ENCODE peak calls at places on chromosome 7, in seven cellular contexts. One of them, this sample, is unnamed.

GRCh38 chr7:80940539-80941205 is 21.8 kb upstream of the SEMA3C start:
- DNase-seq in RWPE1: peak; percentile 52
- DNase-seq in psoas muscle: no peak
- DNase-seq in PC-3: peak; percentile 88
- DNase-seq in WERI-Rb-1: no peak
- DNase-seq in A673: no peak
- DNase-seq in AG04449: no peak
- DNase-seq in this sample: peak; percentile 66

GRCh38 chr7:151366872-151367207 is 25.2 kb downstream of the NUB1 start:
- DNase-seq in psoas muscle: no peak
- DNase-seq in WERI-Rb-1: no peak
- DNase-seq in PC-3: no peak
- DNase-seq in RWPE1: no peak
- DNase-seq in A673: no peak
- DNase-seq in AG04449: no peak
- DNase-seq in this sample: no peak

GRCh38 chr7:85833071-85833470 is 646.2 kb upstream of the SEMA3D start:
- DNase-seq in AG04449: peak; percentile 31
- DNase-seq in psoas muscle: no peak
- DNase-seq in A673: no peak
- DNase-seq in RWPE1: no peak
- DNase-seq in WERI-Rb-1: no peak
- DNase-seq in PC-3: no peak
- DNase-seq in this sample: no peak

GRCh38 chr7:91436655-91437054 is 172.4 kb downstream of the FZD1 start:
- DNase-seq in RWPE1: no peak
- DNase-seq in psoas muscle: no peak
- DNase-seq in AG04449: no peak
- DNase-seq in A673: no peak
- DNase-seq in PC-3: no peak
- DNase-seq in WERI-Rb-1: peak; percentile 86
- DNase-seq in this sample: peak; percentile 8

GRCh38 chr7:106260136-106260561 is 24.6 kb downstream of the NAMPT start:
- DNase-seq in AG04449: no peak
- DNase-seq in PC-3: no peak
- DNase-seq in A673: no peak
- DNase-seq in WERI-Rb-1: no peak
- DNase-seq in psoas muscle: no peak
- DNase-seq in RWPE1: no peak
- DNase-seq in this sample: no peak

GRCh38 chr7:106326594-106327537 is 42.1 kb upstream of the NAMPT start:
- DNase-seq in WERI-Rb-1: no peak
- DNase-seq in A673: no peak
- DNase-seq in PC-3: no peak
- DNase-seq in psoas muscle: no peak
- DNase-seq in RWPE1: no peak
- DNase-seq in AG04449: no peak
- DNase-seq in this sample: no peak

GRCh38 chr7:135334830-135335543 is 101.3 kb downstream of the STRA8 start:
- DNase-seq in psoas muscle: no peak
- DNase-seq in AG04449: no peak
- DNase-seq in RWPE1: no peak
- DNase-seq in A673: no peak
- DNase-seq in WERI-Rb-1: peak; percentile 33
- DNase-seq in PC-3: no peak
- DNase-seq in this sample: peak; percentile 14

GRCh38 chr7:64463636-64464375 is 99.1 kb downstream of the ZNF680 start:
- DNase-seq in A673: peak; percentile 1
- DNase-seq in PC-3: peak; percentile 2
- DNase-seq in WERI-Rb-1: no peak
- DNase-seq in psoas muscle: peak; percentile 70
- DNase-seq in AG04449: no peak
- DNase-seq in RWPE1: no peak
- DNase-seq in this sample: no peak

GRCh38 chr7:5450549-5451327 is 27.1 kb upstream of the TNRC18 start:
- DNase-seq in RWPE1: peak; percentile 36
- DNase-seq in A673: peak; percentile 66
- DNase-seq in PC-3: peak; percentile 32
- DNase-seq in AG04449: no peak
- DNase-seq in WERI-Rb-1: peak; percentile 66
- DNase-seq in psoas muscle: peak; percentile 72
- DNase-seq in this sample: peak; percentile 46

GRCh38 chr7:20793258-20793657 is 6.6 kb upstream of the SP8 start:
- DNase-seq in RWPE1: no peak
- DNase-seq in psoas muscle: no peak
- DNase-seq in WERI-Rb-1: peak; percentile 35
- DNase-seq in A673: no peak
- DNase-seq in AG04449: no peak
- DNase-seq in PC-3: no peak
- DNase-seq in this sample: no peak

GRCh38 chr7:67890316-67890715 is 893.7 kb downstream of the TYW1 start:
- DNase-seq in A673: no peak
- DNase-seq in AG04449: no peak
- DNase-seq in PC-3: no peak
- DNase-seq in psoas muscle: no peak
- DNase-seq in RWPE1: no peak
- DNase-seq in WERI-Rb-1: no peak
- DNase-seq in this sample: no peak

GRCh38 chr7:75739796-75740672 is 1.3 kb upstream of the HIP1 start:
- DNase-seq in RWPE1: no peak
- DNase-seq in psoas muscle: no peak
- DNase-seq in AG04449: no peak
- DNase-seq in WERI-Rb-1: no peak
- DNase-seq in PC-3: peak; percentile 49
- DNase-seq in A673: no peak
- DNase-seq in this sample: no peak

GRCh38 chr7:75596727-75597614 is 104.9 kb downstream of the SPDYE5 start:
- DNase-seq in WERI-Rb-1: no peak
- DNase-seq in A673: no peak
- DNase-seq in psoas muscle: no peak
- DNase-seq in RWPE1: peak; percentile 38
- DNase-seq in PC-3: peak; percentile 75
- DNase-seq in AG04449: no peak
- DNase-seq in this sample: no peak

GRCh38 chr7:47225387-47226170 is 356.3 kb downstream of the TNS3 start:
- DNase-seq in RWPE1: no peak
- DNase-seq in PC-3: no peak
- DNase-seq in A673: no peak
- DNase-seq in AG04449: no peak
- DNase-seq in psoas muscle: no peak
- DNase-seq in WERI-Rb-1: no peak
- DNase-seq in this sample: peak; percentile 20

GRCh38 chr7:3333861-3334260 is 32.8 kb downstream of the SDK1 start:
- DNase-seq in PC-3: no peak
- DNase-seq in A673: no peak
- DNase-seq in RWPE1: no peak
- DNase-seq in psoas muscle: no peak
- DNase-seq in WERI-Rb-1: no peak
- DNase-seq in AG04449: no peak
- DNase-seq in this sample: no peak

GRCh38 chr7:99386584-99387238 is 12.2 kb downstream of the ARPC1B start:
- DNase-seq in AG04449: no peak
- DNase-seq in A673: peak; percentile 67
- DNase-seq in WERI-Rb-1: peak; percentile 31
- DNase-seq in PC-3: peak; percentile 48
- DNase-seq in RWPE1: no peak
- DNase-seq in psoas muscle: no peak
- DNase-seq in this sample: peak; percentile 59
- TF ChIP-seq CTCF in AG04449: peak; percentile 16
- TF ChIP-seq CTCF in A673: peak; percentile 45
- TF ChIP-seq CTCF in WERI-Rb-1: peak; percentile 54
- TF ChIP-seq CTCF in PC-3: peak; percentile 56
- TF ChIP-seq CTCF in RWPE1: no peak
- TF ChIP-seq CTCF in psoas muscle: no peak
- TF ChIP-seq CTCF in this sample: peak; percentile 10

DNA sequence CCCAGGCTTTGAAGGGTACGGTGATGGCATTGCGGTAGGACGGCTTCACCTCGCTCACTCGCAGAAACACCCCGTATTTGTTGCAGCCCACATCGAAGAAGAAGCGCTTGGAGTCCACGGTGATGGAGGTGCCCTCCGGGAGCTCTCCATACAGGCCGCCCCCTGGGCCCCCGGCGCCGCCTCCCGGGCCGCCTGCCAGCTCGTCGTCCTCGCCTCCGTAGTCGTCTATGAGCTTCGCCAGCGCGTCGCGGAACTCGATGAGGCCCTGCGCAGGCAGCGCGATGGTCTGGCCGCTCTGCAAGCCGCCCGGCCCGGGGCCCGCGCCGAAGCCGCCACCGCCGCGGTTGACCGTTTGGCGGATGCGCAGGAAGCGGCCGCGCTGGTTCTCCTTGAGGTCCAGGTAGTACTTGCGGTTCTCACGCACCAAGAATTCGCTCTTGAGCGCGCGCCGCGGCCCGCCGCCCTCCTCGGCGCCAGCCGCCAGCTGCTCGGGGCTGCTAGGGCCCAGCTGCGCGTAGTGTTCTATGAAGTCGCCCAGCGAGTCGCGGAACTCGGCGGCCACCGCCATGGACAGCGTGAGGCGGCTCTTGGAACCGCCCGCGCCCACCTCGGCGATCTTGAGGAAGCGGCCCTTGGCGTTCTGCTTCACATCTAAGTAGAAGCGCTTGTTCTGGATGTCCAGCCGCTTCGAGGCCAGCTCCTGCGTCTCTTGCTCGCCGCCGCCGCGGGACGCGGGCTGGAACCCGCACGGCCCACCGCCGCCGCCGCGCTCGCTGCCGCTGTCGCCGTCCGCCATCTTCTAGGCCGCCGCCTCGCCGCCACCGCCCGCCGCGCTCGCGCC is 557 bp downstream of the PURB start:
- DNase-seq in RWPE1: no peak
- DNase-seq in AG04449: no peak
- DNase-seq in A673: peak; percentile 73
- DNase-seq in WERI-Rb-1: peak; percentile 22
- DNase-seq in psoas muscle: peak; percentile 86
- DNase-seq in PC-3: peak; percentile 46
- DNase-seq in this sample: peak; percentile 33
- TF ChIP-seq CTCF in RWPE1: no peak
- TF ChIP-seq CTCF in AG04449: no peak
- TF ChIP-seq CTCF in A673: no peak
- TF ChIP-seq CTCF in WERI-Rb-1: no peak
- TF ChIP-seq CTCF in psoas muscle: no peak
- TF ChIP-seq CTCF in PC-3: no peak
- TF ChIP-seq CTCF in this sample: no peak

GRCh38 chr7:138460649-138461607 is 869 bp downstream of the TRIM24 start:
- DNase-seq in A673: peak; percentile 65
- DNase-seq in RWPE1: peak; percentile 34
- DNase-seq in AG04449: no peak
- DNase-seq in WERI-Rb-1: peak; percentile 72
- DNase-seq in PC-3: peak; percentile 43
- DNase-seq in psoas muscle: peak; percentile 74
- DNase-seq in this sample: peak; percentile 46

GRCh38 chr7:138456220-138456619 is 3.8 kb upstream of the TRIM24 start:
- DNase-seq in A673: no peak
- DNase-seq in PC-3: no peak
- DNase-seq in AG04449: no peak
- DNase-seq in psoas muscle: no peak
- DNase-seq in WERI-Rb-1: no peak
- DNase-seq in RWPE1: no peak
- DNase-seq in this sample: no peak

GRCh38 chr7:138458576-138459234 is 1.4 kb upstream of the TRIM24 start:
- DNase-seq in psoas muscle: no peak
- DNase-seq in RWPE1: no peak
- DNase-seq in A673: no peak
- DNase-seq in PC-3: no peak
- DNase-seq in WERI-Rb-1: no peak
- DNase-seq in AG04449: no peak
- DNase-seq in this sample: no peak

GRCh38 chr7:138460176-138460648 is at the start of gene TRIM24:
- DNase-seq in A673: peak; percentile 98
- DNase-seq in AG04449: no peak
- DNase-seq in psoas muscle: peak; percentile 99
- DNase-seq in WERI-Rb-1: no peak
- DNase-seq in RWPE1: peak; percentile 96
- DNase-seq in PC-3: no peak
- DNase-seq in this sample: no peak

DNA sequence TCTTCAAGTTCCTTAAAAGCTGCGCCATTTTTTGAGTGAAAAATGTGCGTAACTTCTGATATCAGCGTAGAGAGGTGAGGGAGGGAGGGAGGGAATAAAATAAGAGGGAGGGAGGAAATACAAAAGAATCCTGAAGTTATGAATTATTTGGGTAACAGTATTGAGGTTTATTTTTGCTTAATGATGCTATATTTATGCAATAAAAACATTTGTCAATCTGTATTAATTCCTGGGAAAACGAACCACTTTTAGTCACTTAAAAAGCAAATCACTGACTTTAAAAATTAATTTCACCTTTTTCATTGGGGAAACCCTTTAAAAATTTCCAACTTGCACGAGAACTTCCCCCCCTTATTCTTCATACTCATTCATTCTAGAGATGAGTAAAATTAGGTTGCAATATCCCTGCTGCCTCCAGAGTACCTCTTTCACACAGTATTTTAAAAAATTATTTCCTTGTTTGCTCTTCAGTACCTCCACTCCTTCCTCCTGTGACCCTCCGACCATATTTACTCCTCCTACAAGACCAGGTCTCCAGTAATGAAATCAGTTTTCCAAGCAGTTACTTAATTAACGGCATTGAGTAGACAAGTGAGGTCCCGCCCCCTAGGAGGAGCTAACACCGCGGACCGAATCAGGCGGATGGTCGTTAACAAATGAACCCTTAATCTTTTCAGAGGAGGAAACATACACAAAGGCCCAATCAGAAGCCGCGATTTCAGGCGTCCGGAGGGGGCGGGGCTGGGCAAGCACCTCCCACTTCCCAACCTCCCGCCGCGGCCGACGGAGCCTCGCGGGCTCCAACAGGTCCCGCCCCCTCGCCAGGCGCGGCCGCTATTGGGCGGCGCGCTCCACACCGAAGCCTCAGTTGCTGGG is 521 bp upstream of the TRIM24 start:
- DNase-seq in PC-3: peak; percentile 94
- DNase-seq in A673: no peak
- DNase-seq in AG04449: peak; percentile 87
- DNase-seq in RWPE1: no peak
- DNase-seq in psoas muscle: no peak
- DNase-seq in WERI-Rb-1: peak; percentile 97
- DNase-seq in this sample: peak; percentile 97
- TF ChIP-seq CTCF in PC-3: no peak
- TF ChIP-seq CTCF in A673: no peak
- TF ChIP-seq CTCF in AG04449: peak; percentile 7
- TF ChIP-seq CTCF in RWPE1: no peak
- TF ChIP-seq CTCF in psoas muscle: peak; percentile 33
- TF ChIP-seq CTCF in WERI-Rb-1: no peak
- TF ChIP-seq CTCF in this sample: peak; percentile 21

DNA sequence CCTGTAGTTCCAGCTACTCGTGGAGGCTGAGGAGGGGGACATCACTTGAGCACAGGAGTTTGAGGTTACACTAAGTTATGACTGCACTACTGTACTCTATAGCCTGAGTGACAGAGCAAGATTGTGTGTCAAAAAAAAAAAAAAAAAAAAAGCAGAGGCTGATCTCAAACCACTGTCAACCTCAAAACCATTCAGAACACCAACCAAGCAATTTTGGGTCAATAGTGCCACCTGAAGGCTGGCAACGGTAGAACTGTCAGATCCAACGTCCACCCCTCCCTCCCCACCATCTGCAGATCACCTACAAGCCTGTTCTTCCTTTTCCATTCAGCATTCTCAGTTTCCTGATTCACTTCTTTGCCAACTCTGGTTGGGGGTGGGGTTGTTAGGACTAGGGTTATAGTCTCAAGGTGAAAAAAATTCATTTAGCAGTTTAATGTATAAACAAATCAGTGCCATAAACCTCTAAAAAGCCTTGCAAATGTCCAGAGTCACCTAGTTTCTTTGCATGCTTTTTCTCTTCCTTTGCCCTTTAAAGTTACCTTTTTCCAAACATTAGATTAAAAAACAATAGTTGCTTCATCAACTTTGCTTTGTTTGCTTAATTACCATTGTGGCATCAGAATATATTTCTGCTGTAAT is 2.6 kb downstream of the MRPS33 start:
- DNase-seq in AG04449: no peak
- DNase-seq in psoas muscle: peak; percentile 58
- DNase-seq in RWPE1: peak; percentile 49
- DNase-seq in PC-3: peak; percentile 71
- DNase-seq in WERI-Rb-1: peak; percentile 70
- DNase-seq in A673: peak; percentile 78
- DNase-seq in this sample: peak; percentile 73
- TF ChIP-seq CTCF in AG04449: peak; percentile 58
- TF ChIP-seq CTCF in psoas muscle: peak; percentile 58
- TF ChIP-seq CTCF in RWPE1: peak; percentile 70
- TF ChIP-seq CTCF in PC-3: peak; percentile 76
- TF ChIP-seq CTCF in WERI-Rb-1: peak; percentile 77
- TF ChIP-seq CTCF in A673: peak; percentile 65
- TF ChIP-seq CTCF in this sample: peak; percentile 65

This sample was measured in MCF 10A.